ENCODE peak calls at places on chromosomes 16 and 17, in seven cellular contexts. I is CD8-positive, alpha-beta memory T cell; M is uterus; Y is heart left ventricle; B is lower lobe of right lung; C is CD4-positive, alpha-beta T cell; K is mammary epithelial cell. V is an unnamed sample. For H3K9me3, the result is how much of the 10 kb centered on the place peaks cover.

GRCh38 chr16:85755929-85756768 is 5.3 kb upstream of the C16orf74 start:
- DNase-seq in K (no peak), I (no peak), M (no peak), C (no peak), Y (no peak), B (peak), V (no peak)

GRCh38 chr16:58853830-58854229 is 119.7 kb upstream of the GOT2 start:
- DNase-seq in B (no peak), I (no peak), M (no peak), Y (no peak), C (no peak), K (no peak), V (no peak)

GRCh38 chr17:17382060-17382449 is 78.9 kb downstream of the NT5M start:
- DNase-seq in K (no peak), Y (no peak), I (no peak), B (no peak), C (no peak), M (no peak), V (no peak)

GRCh38 chr17:48593840-48594411 is 347 bp upstream of the HOXB5 start:
- DNase-seq in B (peak), Y (peak), K (peak), I (peak), M (peak), C (peak), V (peak)

GRCh38 chr16:27402964-27403600 is 1.1 kb downstream of the IL21R start:
- DNase-seq in C (no peak), M (no peak), I (peak), K (no peak), B (no peak), Y (no peak), V (peak)

GRCh38 chr17:75823257-75824041 is 20.8 kb downstream of the UNC13D start:
- DNase-seq in Y (no peak), I (no peak), C (no peak), M (no peak), B (no peak), K (no peak), V (no peak)

GRCh38 chr17:8326591-8327583 is 12.8 kb upstream of the ODF4 start:
- DNase-seq in Y (peak), M (peak), I (peak), K (no peak), C (no peak), B (no peak), V (no peak)

GRCh38 chr17:35784895-35785294 is 10.5 kb downstream of the MMP28 start:
- DNase-seq in Y (no peak), C (no peak), K (peak), B (no peak), I (no peak), M (no peak), V (no peak)

GRCh38 chr16:78363843-78364242 is 264.4 kb downstream of the WWOX start:
- DNase-seq in B (no peak), K (no peak), M (no peak), Y (no peak), I (no peak), C (no peak), V (no peak)

GRCh38 chr16:30368122-30368791 is 2.0 kb downstream of the TBC1D10B start:
- DNase-seq in K (peak), C (no peak), I (no peak), M (no peak), Y (no peak), B (no peak), V (no peak)

GRCh38 chr16:57536306-57537193 is at the start of gene CCDC102A:
- DNase-seq in I (peak), C (no peak), Y (no peak), B (peak), K (no peak), M (no peak), V (peak)

GRCh38 chr16:852451-853185 is 52.1 kb upstream of the GNG13 start:
- DNase-seq in K (no peak), B (no peak), I (no peak), C (no peak), Y (no peak), M (no peak), V (no peak)

GRCh38 chr16:851871-852270 is 51.3 kb upstream of the GNG13 start:
- DNase-seq in I (no peak), C (no peak), Y (no peak), B (no peak), M (no peak), K (no peak), V (no peak)

GRCh38 chr16:851209-851810 is 50.8 kb upstream of the GNG13 start:
- DNase-seq in M (no peak), B (no peak), K (no peak), C (no peak), I (no peak), Y (no peak), V (no peak)

GRCh38 chr16:848510-849253 is 48.1 kb upstream of the GNG13 start:
- DNase-seq in B (no peak), I (no peak), M (no peak), C (no peak), K (no peak), Y (no peak), V (no peak)

DNA sequence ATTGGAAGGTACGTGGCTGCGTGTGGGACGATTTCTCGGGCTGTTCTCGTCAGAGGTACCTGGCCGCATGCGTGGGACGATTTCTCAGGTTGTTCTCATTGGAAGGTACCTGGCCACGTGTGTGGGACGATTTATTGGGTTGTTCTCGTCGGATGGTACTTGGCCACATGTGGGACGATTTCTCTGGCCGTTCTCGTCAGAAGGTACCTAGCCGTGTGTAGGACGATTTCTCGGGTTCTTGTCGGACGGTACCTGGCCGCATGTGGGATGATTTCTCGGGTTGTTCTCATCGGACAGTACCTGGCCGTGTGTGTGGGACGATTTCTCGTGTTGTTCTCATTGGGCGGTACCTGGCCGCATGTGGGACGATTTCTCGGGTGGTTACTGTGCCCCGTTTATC is 50.1 kb upstream of the GNG13 start:
- DNase-seq in Y (no peak), K (no peak), I (no peak), C (no peak), M (no peak), B (no peak), V (no peak)
- H3K9me3 ChIP-seq in Y (under half), K (under half), I (under half), C (under half), M (under half), B (under half), V (under half)

GRCh38 chr16:75044800-75045361 is 46.1 kb downstream of the ZNRF1 start:
- DNase-seq in M (peak), I (no peak), Y (peak), B (peak), K (no peak), C (no peak), V (no peak)
- H3K9me3 ChIP-seq in M (under half), I (under half), Y (under half), B (under half), K (under half), C (under half), V (under half)

GRCh38 chr17:74114881-74115470 is 88.5 kb upstream of the RPL38 start:
- DNase-seq in Y (no peak), M (no peak), C (no peak), I (no peak), K (no peak), B (no peak), V (no peak)
- H3K9me3 ChIP-seq in Y (under half), M (under half), C (under half), I (under half), K (under half), B (under half), V (under half)

DNA sequence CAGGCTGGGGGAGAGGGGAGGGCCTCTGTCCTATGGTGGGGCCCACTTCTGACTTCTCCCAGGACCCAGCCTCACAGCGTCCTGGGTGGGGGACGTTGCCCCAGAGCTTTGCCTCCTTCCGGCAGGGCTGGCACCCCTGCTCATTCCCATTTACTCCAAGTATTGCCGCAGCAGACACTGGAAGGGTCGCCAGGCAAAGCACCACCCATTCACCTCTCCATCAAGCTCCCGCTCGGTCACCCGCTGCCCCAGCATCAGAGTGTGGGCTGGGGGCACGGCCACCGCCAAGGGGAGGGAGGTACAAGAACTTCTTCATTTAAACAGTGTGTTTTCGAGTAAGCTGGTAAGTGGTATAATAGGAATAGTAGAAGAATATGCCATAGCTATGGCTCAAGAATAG is 52.8 kb upstream of the GNG13 start:
- DNase-seq in B (no peak), Y (no peak), I (no peak), M (no peak), C (no peak), K (no peak), V (no peak)
- H3K9me3 ChIP-seq in B (under half), Y (under half), I (under half), M (under half), C (under half), K (under half), V (under half)

GRCh38 chr16:64035337-64035736 is 1086.5 kb downstream of the CDH11 start:
- DNase-seq in C (no peak), M (no peak), I (no peak), B (no peak), K (no peak), Y (no peak), V (no peak)
- H3K9me3 ChIP-seq in C (under half), M (under half), I (under half), B (under half), K (under half), Y (under half), V (under half)

GRCh38 chr16:31853300-31853699 is 20.3 kb upstream of the ZNF267 start:
- DNase-seq in C (no peak), I (no peak), B (no peak), Y (no peak), K (no peak), M (no peak), V (no peak)
- H3K9me3 ChIP-seq in C (under half), I (under half), B (under half), Y (under half), K (under half), M (under half), V (under half)

DNA sequence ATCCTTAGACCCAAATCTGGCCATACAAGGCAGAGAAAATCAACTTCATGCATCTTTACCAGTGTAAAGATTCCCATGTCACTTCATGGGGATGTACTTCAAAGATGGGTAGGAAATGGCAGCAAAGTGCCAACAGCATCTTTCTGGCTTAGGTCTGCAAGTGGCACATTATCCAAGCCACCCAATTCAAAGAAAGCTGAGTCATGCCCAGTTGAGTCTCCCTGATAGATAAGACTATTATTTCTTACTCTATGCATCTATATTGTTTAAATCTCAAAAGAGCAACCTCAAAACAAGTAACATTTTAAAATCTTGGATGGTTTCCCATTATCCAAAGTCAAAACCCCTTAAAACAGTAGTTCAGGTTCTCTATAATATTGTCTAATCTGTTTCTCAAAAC is 61.2 kb upstream of the HSBP1 start:
- DNase-seq in I (no peak), B (no peak), K (no peak), Y (no peak), M (no peak), C (no peak), V (no peak)
- H3K9me3 ChIP-seq in I (under half), B (under half), K (under half), Y (under half), M (under half), C (under half), V (under half)

GRCh38 chr16:35195864-35196216 is 1736.4 kb downstream of the TP53TG3F start:
- DNase-seq in C (no peak), Y (no peak), M (no peak), I (no peak), K (no peak), B (peak), V (no peak)
- H3K9me3 ChIP-seq in C (under half), Y (under half), M (under half), I (under half), K (under half), B (under half), V (under half)

DNA sequence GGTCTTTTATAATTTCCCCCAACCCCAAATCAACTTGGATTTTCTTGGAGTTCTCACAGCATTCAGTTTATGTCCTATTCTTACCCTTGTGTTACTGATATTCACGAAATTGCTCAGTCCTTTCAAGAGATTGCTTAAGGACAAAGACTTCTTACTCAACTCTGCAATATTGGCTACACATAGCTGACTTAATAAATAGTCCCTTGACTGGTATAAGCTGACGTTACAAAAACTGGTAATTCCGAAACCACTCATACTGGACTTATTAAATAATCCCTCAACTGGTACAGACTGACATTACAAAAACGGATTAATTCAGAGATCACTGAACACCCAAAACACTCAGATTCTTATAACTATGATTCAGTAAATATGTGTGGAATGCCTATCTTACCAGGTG is 860 bp downstream of the TIGD7 start:
- DNase-seq in K (no peak), B (no peak), C (no peak), Y (no peak), I (no peak), M (no peak), V (no peak)
- H3K9me3 ChIP-seq in K (under half), B (half or more), C (under half), Y (under half), I (under half), M (under half), V (under half)

DNA sequence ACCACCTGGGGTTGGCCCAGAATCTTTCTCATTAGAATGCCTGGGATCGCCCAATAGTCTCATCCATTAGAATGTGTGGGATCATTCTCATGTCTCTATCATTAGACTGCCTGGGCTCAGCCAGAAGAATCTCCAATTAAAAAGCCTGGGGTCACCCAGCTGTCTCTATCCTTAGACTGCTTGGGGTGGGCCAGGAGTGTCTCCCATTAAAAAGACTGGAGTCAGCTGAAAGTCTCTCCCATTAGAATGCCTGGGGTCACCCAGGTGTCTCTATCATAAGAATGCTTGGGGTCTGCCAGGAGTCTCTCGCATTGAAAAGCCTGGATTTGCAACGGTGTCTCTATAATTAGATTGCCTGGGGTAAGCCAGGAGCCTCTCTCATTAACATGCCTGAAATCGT is 2225.7 kb downstream of the TP53TG3F start:
- DNase-seq in I (no peak), C (no peak), B (no peak), M (no peak), K (no peak), Y (no peak), V (no peak)
- H3K9me3 ChIP-seq in I (under half), C (under half), B (under half), M (under half), K (under half), Y (under half), V (under half)